ENCODE peak calls at places on chromosomes 2 and 18, in six cellular contexts. B is NCI-H1092 treated with DMSO at 0.1 percent for 48 hours, U is T-helper 1 cell, L is HCEC 1CT, V is NCI-H1436, S is IMR-90. W is an unnamed sample.

GRCh38 chr18:7749001-7749391 is 181.9 kb downstream of the PTPRM start:
- DNase-seq in B (no peak), U (no peak), L (no peak), V (no peak), S (no peak), W (no peak)

GRCh38 chr2:6025391-6025790 is 333.2 kb downstream of the SOX11 start:
- DNase-seq in B (no peak), U (no peak), L (no peak), V (no peak), S (no peak), W (no peak)

GRCh38 chr2:9300214-9300613 is 93.6 kb downstream of the ASAP2 start:
- DNase-seq in B (no peak), U (no peak), L (no peak), V (no peak), S (no peak), W (no peak)

GRCh38 chr18:39959839-39960238 is 1995.2 kb upstream of the PIK3C3 start:
- DNase-seq in B (no peak), U (no peak), L (peak; percentile 42), V (peak; percentile 13), S (no peak), W (no peak)

GRCh38 chr2:219645631-219646527 is 18.4 kb downstream of the SLC4A3 start:
- DNase-seq in B (no peak), U (no peak), L (peak; percentile 68), V (no peak), S (peak; percentile 82), W (peak; percentile 56)

GRCh38 chr2:190407662-190408537 is at the start of gene MFSD6:
- DNase-seq in B (peak; percentile 64), U (peak; percentile 58), L (no peak), V (peak; percentile 49), S (no peak), W (no peak)

GRCh38 chr2:234981197-234982095 is 29.6 kb downstream of the SH3BP4 start:
- DNase-seq in B (peak; percentile 1), U (no peak), L (peak; percentile 99), V (no peak), S (peak; percentile 100), W (peak; percentile 80)

GRCh38 chr2:230600881-230601280 is 111.8 kb upstream of the CAB39 start:
- DNase-seq in B (no peak), U (no peak), L (no peak), V (no peak), S (no peak), W (no peak)

GRCh38 chr2:147548453-147548852 is 296.4 kb upstream of the ACVR2A start:
- DNase-seq in B (no peak), U (no peak), L (no peak), V (no peak), S (no peak), W (no peak)

GRCh38 chr2:67502346-67503065 is 105.4 kb downstream of the ETAA1 start:
- DNase-seq in B (no peak), U (no peak), L (peak; percentile 17), V (no peak), S (peak; percentile 33), W (no peak)

GRCh38 chr2:119769645-119770044 is 9.9 kb downstream of the PTPN4 start:
- DNase-seq in B (no peak), U (no peak), L (no peak), V (no peak), S (no peak), W (no peak)

GRCh38 chr18:57498857-57499256 is 63.7 kb downstream of the ONECUT2 start:
- DNase-seq in B (no peak), U (no peak), L (no peak), V (no peak), S (no peak), W (no peak)

GRCh38 chr2:126638781-126639180 is 17.2 kb upstream of the GYPC start:
- DNase-seq in B (no peak), U (no peak), L (no peak), V (no peak), S (no peak), W (no peak)